ENCODE peak calls at places on chromosomes 1 and 21, in nine cellular contexts. E is CD8-positive, alpha-beta memory T cell; C is endodermal cell; U is heart right ventricle; I is SK-N-SH; Q is pancreas; B is sigmoid colon; D is CD8-positive, alpha-beta T cell; A is kidney. F is an unnamed sample. For H3K36me3 and H3K4me1, the result is how much of the 10 kb centered on the place peaks cover.

GRCh38 chr1:30901798-30902652 is 6.5 kb downstream of the SDC3 start:
- DNase-seq in U (peak), E (no peak), D (no peak), I (no peak), Q (no peak), C (no peak), B (peak), A (no peak), F (no peak)

GRCh38 chr1:246959944-246960693 is 28.4 kb upstream of the AHCTF1 start:
- DNase-seq in A (no peak), B (no peak), C (no peak), I (no peak), D (no peak), E (no peak), Q (no peak), U (no peak), F (no peak)

GRCh38 chr1:99645699-99646531 is at the start of gene PALMD:
- DNase-seq in I (peak), A (no peak), Q (peak), B (no peak), D (no peak), E (no peak), U (peak), C (peak), F (peak)

GRCh38 chr1:81158592-81158991 is 642.1 kb upstream of the ADGRL2 start:
- DNase-seq in U (no peak), D (no peak), B (no peak), A (no peak), I (peak), Q (no peak), C (peak), E (no peak), F (no peak)

GRCh38 chr1:180131510-180131909 is 23.2 kb upstream of the QSOX1 start:
- DNase-seq in U (no peak), Q (no peak), B (no peak), I (no peak), C (no peak), D (no peak), A (no peak), E (no peak), F (no peak)

GRCh38 chr1:100122177-100122576 is 10.6 kb downstream of the SASS6 start:
- DNase-seq in B (no peak), E (no peak), D (no peak), Q (no peak), I (no peak), C (no peak), U (no peak), A (no peak), F (no peak)

GRCh38 chr1:11938722-11939526 is 4.4 kb downstream of the PLOD1 start:
- DNase-seq in B (no peak), C (no peak), U (peak), Q (no peak), D (no peak), E (no peak), I (peak), A (peak), F (no peak)

GRCh38 chr1:109256085-109256484 is 6.7 kb downstream of the CELSR2 start:
- DNase-seq in E (no peak), I (no peak), A (no peak), Q (no peak), B (no peak), D (no peak), U (no peak), C (no peak), F (no peak)

GRCh38 chr1:220810963-220811362 is 24.2 kb downstream of the MTARC1 start:
- DNase-seq in Q (no peak), C (no peak), I (no peak), B (no peak), E (no peak), U (no peak), D (no peak), A (no peak), F (no peak)

GRCh38 chr1:97069312-97069711 is 347.7 kb downstream of the PTBP2 start:
- DNase-seq in A (no peak), B (no peak), C (no peak), D (no peak), U (no peak), E (no peak), I (no peak), Q (no peak), F (no peak)

GRCh38 chr1:101124405-101124804 is 98.8 kb upstream of the DPH5 start:
- DNase-seq in C (no peak), Q (no peak), D (no peak), U (no peak), A (no peak), I (no peak), B (no peak), E (no peak), F (peak)

GRCh38 chr1:100597069-100597741 is 59.3 kb downstream of the GPR88 start:
- DNase-seq in A (no peak), B (no peak), E (no peak), I (peak), U (no peak), Q (no peak), D (no peak), C (no peak), F (no peak)

GRCh38 chr1:109704173-109704572 is 7.9 kb upstream of the GSTM5 start:
- DNase-seq in D (no peak), U (no peak), B (no peak), E (no peak), C (no peak), Q (no peak), I (no peak), A (no peak), F (no peak)

GRCh38 chr1:40301541-40302299 is 15.4 kb downstream of the COL9A2 start:
- DNase-seq in I (no peak), A (no peak), B (no peak), U (no peak), D (no peak), Q (no peak), C (no peak), E (no peak), F (no peak)

GRCh38 chr21:46187814-46188213 is 3.6 kb upstream of the SPATC1L start:
- DNase-seq in C (no peak), D (no peak), A (no peak), U (no peak), Q (no peak), I (no peak), B (no peak), E (no peak), F (peak)

GRCh38 chr1:244757091-244757939 is 78.1 kb upstream of the COX20 start:
- DNase-seq in A (no peak), I (no peak), B (no peak), D (no peak), U (no peak), E (no peak), Q (no peak), C (no peak), F (no peak)

GRCh38 chr1:54331091-54331772 is 75.0 kb downstream of the SSBP3 start:
- DNase-seq in A (no peak), Q (no peak), B (no peak), C (no peak), D (no peak), I (peak), U (no peak), E (no peak), F (no peak)

GRCh38 chr1:11940260-11940921 is 5.9 kb downstream of the PLOD1 start:
- DNase-seq in I (peak), E (no peak), U (no peak), A (no peak), B (peak), Q (no peak), D (no peak), C (no peak), F (peak)

GRCh38 chr1:65412256-65412983 is 8.0 kb upstream of the LEPR start:
- DNase-seq in I (no peak), Q (no peak), E (no peak), U (no peak), C (no peak), A (no peak), D (no peak), B (no peak), F (no peak)

GRCh38 chr1:89719502-89720306 is 86.8 kb downstream of the LRRC8C start:
- DNase-seq in C (no peak), I (peak), D (no peak), Q (no peak), U (no peak), A (no peak), B (no peak), E (no peak), F (no peak)

GRCh38 chr1:201809876-201810275 is 19.1 kb upstream of the IPO9 start:
- DNase-seq in A (no peak), C (no peak), E (no peak), D (no peak), Q (no peak), B (no peak), I (no peak), U (no peak), F (no peak)

GRCh38 chr1:179968994-179969919 is 14.6 kb downstream of the CEP350 start:
- DNase-seq in U (no peak), Q (no peak), E (no peak), A (no peak), C (no peak), B (no peak), D (no peak), I (no peak), F (no peak)

GRCh38 chr1:54977938-54978337 is 2.5 kb upstream of the TMEM61 start:
- DNase-seq in U (no peak), Q (no peak), B (no peak), A (peak), I (no peak), C (peak), D (no peak), E (no peak), F (no peak)

DNA sequence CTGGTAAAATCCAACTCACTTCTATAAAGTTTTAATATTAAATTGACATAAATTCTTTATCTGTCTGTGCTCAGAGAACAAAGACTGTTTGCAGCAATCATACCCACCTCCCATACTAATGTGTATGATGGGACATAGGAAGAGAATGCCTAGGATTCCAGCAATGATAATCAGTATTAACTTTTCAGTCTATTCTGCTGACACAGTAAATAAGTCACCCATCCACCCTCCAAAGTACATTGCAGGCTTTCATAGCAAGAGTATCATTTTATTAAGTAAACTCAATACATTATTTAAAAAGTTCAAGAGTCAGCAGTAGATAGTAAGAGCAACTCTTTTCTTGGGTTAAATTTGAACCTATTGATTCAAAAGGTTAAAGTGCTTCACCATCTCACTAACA is 8.8 kb downstream of the RBM34 start:
- DNase-seq in D (no peak), A (no peak), Q (no peak), E (no peak), U (no peak), C (no peak), B (no peak), I (no peak), F (no peak)
- H3K36me3 ChIP-seq in D (under half), A (under half), Q (under half), E (half or more), U (half or more), C (half or more), B (under half), I (half or more), F (under half)

GRCh38 chr1:3419415-3420204 is 34.9 kb upstream of the ARHGEF16 start:
- DNase-seq in A (no peak), B (no peak), D (no peak), U (no peak), E (no peak), Q (no peak), C (no peak), I (no peak), F (no peak)
- H3K4me1 ChIP-seq in A (under half), B (under half), D (under half), U (under half), E (under half), Q (under half), C (under half), I (under half), F (under half)

GRCh38 chr1:6619045-6619444 is 5.5 kb downstream of the PHF13 start:
- DNase-seq in D (no peak), I (no peak), A (no peak), E (no peak), C (no peak), Q (no peak), B (no peak), U (no peak), F (no peak)
- H3K36me3 ChIP-seq in D (under half), I (under half), A (under half), E (under half), C (half or more), Q (under half), B (under half), U (half or more), F (under half)

DNA sequence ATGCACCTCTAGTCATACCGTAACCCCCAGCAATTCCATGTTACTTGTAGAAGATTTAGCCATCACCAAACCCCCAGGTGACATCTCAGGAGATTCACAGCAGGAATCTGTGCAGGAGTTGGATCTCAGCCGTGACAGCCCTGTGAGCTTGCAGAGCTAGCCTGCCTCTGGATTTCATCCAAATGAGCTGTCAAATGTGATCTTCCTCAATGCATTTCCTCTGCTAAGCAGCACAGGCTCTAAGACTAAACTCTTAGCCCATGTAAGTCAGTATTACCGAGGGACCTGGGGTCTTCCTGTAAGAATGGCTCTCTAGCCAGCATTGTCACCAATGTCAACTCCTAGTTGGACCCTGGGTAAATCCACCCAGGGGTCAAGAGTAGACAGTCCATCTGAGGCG is 41.7 kb downstream of the UMODL1 start:
- DNase-seq in U (no peak), E (no peak), I (no peak), D (no peak), B (no peak), C (no peak), Q (no peak), A (peak), F (no peak)
- H3K4me1 ChIP-seq in U (under half), E (under half), I (under half), D (under half), B (under half), C (under half), Q (under half), A (under half), F (under half)

DNA sequence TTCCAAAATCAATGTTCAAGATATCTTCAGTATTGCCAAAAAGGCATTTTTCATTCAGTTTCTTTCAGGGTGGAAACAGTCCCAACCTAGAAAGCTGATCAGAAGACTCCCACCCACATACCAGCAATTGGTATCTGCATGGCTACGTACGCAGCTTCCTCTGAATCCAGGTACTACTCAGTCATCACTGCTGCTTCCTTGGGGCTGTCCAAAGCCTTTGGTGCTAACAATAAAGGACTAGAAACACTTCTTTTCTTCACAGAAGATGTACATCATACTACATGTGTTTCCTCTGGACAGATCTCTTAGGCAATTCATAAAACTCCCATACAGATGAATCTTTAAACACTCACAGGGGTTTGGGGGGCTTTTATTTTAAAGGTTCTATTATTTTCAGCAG is 29.8 kb downstream of the VPS26C start:
- DNase-seq in U (no peak), C (no peak), B (no peak), A (no peak), D (no peak), I (no peak), Q (no peak), E (no peak), F (no peak)
- H3K36me3 ChIP-seq in U (half or more), C (under half), B (under half), A (under half), D (under half), I (half or more), Q (under half), E (under half), F (under half)

GRCh38 chr1:199084293-199084692 is 445.5 kb downstream of the PTPRC start:
- DNase-seq in D (no peak), C (no peak), I (no peak), Q (no peak), B (no peak), A (no peak), U (no peak), E (no peak), F (no peak)
- H3K4me1 ChIP-seq in D (under half), C (under half), I (under half), Q (under half), B (under half), A (under half), U (under half), E (under half), F (under half)

GRCh38 chr21:45179568-45180288 is 105.3 kb downstream of the ADARB1 start:
- DNase-seq in I (no peak), A (no peak), E (no peak), B (peak), Q (peak), C (peak), D (no peak), U (no peak), F (no peak)

GRCh38 chr21:45178072-45178608 is 103.8 kb downstream of the ADARB1 start:
- DNase-seq in E (no peak), C (peak), A (no peak), D (no peak), I (no peak), B (peak), Q (peak), U (no peak), F (no peak)

GRCh38 chr21:45177039-45177438 is 102.7 kb downstream of the ADARB1 start:
- DNase-seq in Q (peak), A (no peak), I (no peak), U (no peak), C (no peak), D (no peak), E (no peak), B (no peak), F (no peak)

GRCh38 chr21:45180289-45180599 is 105.9 kb downstream of the ADARB1 start:
- DNase-seq in C (peak), E (no peak), A (no peak), Q (no peak), D (no peak), I (no peak), U (no peak), B (no peak), F (no peak)

DNA sequence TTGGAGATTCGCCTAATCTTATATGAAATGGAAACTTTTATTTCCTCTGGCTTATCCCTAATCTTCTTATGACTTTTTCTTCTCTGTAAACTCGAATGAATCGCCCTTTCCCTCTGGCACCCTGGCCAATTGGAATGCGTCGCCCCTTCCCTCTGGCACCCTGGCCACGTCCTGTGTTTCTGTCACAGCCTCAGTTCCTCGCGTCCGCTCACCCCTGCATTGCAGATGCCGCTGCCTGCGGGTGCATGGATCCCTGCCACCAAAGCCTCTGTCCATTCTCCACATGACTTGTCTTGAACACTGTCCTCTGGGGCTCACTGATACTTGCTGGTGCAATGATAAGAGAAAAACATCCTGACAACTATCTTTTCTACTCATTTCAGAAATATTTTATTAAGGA is 104.6 kb downstream of the ADARB1 start:
- DNase-seq in D (no peak), C (peak), Q (peak), E (no peak), U (no peak), A (no peak), I (no peak), B (no peak), F (no peak)
- H3K36me3 ChIP-seq in D (under half), C (under half), Q (under half), E (under half), U (half or more), A (under half), I (under half), B (under half), F (under half)

DNA sequence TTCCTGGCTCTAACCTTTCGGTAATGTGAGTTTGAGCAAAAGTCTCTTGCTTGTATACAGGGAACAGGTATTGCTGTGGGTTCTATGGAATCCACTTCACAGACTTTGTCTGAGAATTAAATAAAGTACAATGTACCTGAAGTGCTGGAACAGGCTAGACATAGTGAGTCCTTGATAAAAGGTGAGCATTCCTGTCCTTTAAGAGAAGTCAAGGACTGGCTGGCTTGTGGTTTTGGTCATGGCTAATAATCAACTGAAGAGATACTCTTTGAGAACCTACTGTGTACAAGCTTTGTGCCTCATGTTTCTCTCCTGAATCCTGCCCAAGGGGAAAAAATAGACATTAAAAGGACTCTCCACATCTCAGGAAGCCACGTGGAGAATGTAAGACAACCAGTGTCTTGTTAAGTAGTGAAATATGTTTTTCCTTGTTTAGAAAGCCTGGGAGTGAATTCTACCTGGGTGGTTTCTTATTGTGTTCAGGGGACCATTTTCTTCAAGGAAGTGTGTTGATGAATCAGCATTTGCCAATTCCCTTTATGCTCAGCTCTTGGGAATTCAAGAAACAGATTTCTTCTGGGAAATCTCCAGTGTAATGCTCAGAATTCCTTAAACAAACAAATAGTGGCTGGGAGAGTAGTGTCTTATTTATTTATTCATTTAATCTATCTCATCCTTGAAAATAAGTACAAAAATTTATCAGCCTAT is 55.2 kb upstream of the PLD5 start:
- DNase-seq in A (no peak), D (no peak), B (no peak), C (no peak), Q (no peak), E (no peak), I (no peak), U (no peak), F (no peak)
- H3K4me1 ChIP-seq in A (under half), D (under half), B (under half), C (under half), Q (under half), E (under half), I (under half), U (under half), F (under half)

DNA sequence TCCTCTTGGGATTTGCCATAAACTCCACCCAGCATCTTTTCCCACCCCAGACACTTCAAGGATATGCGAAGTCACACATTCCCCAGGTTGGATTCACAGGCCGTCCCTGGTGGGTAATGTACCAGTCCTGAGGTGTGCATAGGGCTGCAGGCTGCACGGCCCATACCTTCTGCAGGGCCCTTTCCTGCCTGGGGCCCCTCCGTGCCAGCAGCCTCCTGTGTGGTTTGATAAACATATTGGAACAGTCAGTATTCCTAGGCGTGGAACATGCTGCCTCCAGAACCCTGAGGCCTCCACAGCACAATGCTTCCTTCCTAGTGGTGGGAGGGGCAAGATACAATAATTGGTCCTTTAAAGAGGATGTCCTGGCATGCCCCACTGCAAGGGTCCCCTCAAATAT is 26.6 kb downstream of the IL10RB start:
- DNase-seq in U (no peak), E (no peak), Q (no peak), D (no peak), I (no peak), B (no peak), C (no peak), A (no peak), F (no peak)
- H3K36me3 ChIP-seq in U (under half), E (under half), Q (under half), D (under half), I (under half), B (under half), C (under half), A (under half), F (under half)

F was measured in breast epithelium.